ENCODE peak calls at places on chromosome 11, in six cellular contexts. B, S, N, J, A and H are unnamed samples. For H3K27me3, the result is how much of the 10 kb centered on the place peaks cover.

GRCh38 chr11:76962583-76963416 is 71.4 kb upstream of the B3GNT6 start:
- DNase-seq in B (no peak), S (peak), N (no peak), J (no peak), A (no peak), H (no peak)

GRCh38 chr11:12029738-12030363 is 21.4 kb upstream of the DKK3 start:
- DNase-seq in B (peak), S (peak), N (no peak), J (no peak), A (no peak), H (peak)

GRCh38 chr11:7252683-7253213 is 1.0 kb downstream of the SYT9 start:
- DNase-seq in B (no peak), S (no peak), N (no peak), J (no peak), A (no peak), H (no peak)

GRCh38 chr11:39571081-39571480 is 1888.4 kb downstream of the LRRC4C start:
- DNase-seq in B (no peak), S (no peak), N (no peak), J (no peak), A (no peak), H (no peak)

GRCh38 chr11:17385492-17385891 is 3.0 kb downstream of the KCNJ11 start:
- DNase-seq in B (no peak), S (no peak), N (no peak), J (no peak), A (no peak), H (no peak)

GRCh38 chr11:13174090-13174489 is 103.5 kb upstream of the BMAL1 start:
- DNase-seq in B (peak), S (no peak), N (peak), J (no peak), A (no peak), H (no peak)

GRCh38 chr11:66285250-66285947 is 3.5 kb downstream of the YIF1A start:
- DNase-seq in B (no peak), S (no peak), N (no peak), J (no peak), A (no peak), H (no peak)

GRCh38 chr11:1203505-1204271 is 19.2 kb upstream of the MUC5B start:
- DNase-seq in B (no peak), S (peak), N (no peak), J (no peak), A (no peak), H (no peak)

GRCh38 chr11:58024601-58025091 is 965 bp downstream of the OR9Q1 start:
- DNase-seq in B (peak), S (no peak), N (peak), J (no peak), A (no peak), H (no peak)

GRCh38 chr11:65355776-65356393 is 1.3 kb downstream of the TIGD3 start:
- DNase-seq in B (peak), S (no peak), N (no peak), J (peak), A (no peak), H (peak)

GRCh38 chr11:105189586-105189985 is 50.0 kb upstream of the CARD18 start:
- DNase-seq in B (no peak), S (no peak), N (no peak), J (no peak), A (no peak), H (peak)

GRCh38 chr11:10287766-10288165 is 6.3 kb downstream of the SBF2 start:
- DNase-seq in B (no peak), S (no peak), N (no peak), J (no peak), A (no peak), H (no peak)

GRCh38 chr11:57405271-57405890 is 14.9 kb upstream of the PRG2 start:
- DNase-seq in B (no peak), S (no peak), N (no peak), J (no peak), A (no peak), H (peak)

GRCh38 chr11:9651899-9652748 is 11.8 kb upstream of the SWAP70 start:
- DNase-seq in B (no peak), S (no peak), N (no peak), J (no peak), A (no peak), H (no peak)

GRCh38 chr11:134399293-134399654 is 12.8 kb downstream of the B3GAT1 start:
- DNase-seq in B (no peak), S (no peak), N (no peak), J (no peak), A (no peak), H (no peak)
- H3K27me3 ChIP-seq in B (under half), S (under half), N (under half), J (under half), A (under half), H (under half)

DNA sequence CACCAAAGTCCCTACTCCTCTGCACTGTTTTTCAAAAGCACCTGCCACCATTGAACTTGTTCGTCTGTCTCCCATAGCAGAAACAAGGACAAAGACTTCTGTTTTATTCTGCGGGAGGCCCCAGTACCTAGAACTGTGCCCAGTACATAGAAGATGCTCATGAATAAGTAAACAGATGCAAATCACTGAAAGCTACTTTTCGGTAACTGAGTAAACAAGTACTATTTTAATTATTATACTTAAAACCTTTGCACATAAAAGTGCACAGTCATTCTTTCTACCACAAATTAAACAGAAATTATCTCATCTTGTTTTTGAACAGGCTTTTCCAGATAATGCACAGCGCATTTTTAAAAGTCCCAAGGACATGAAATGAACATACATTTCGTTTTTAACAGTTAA is 3.8 kb downstream of the NAP1L4 start:
- DNase-seq in B (no peak), S (peak), N (peak), J (no peak), A (no peak), H (no peak)
- H3K4me3 ChIP-seq in B (no peak), S (peak), N (no peak), J (no peak), A (peak), H (no peak)

GRCh38 chr11:130442728-130443127 is 5.7 kb upstream of the ADAMTS15 start:
- DNase-seq in B (peak), S (no peak), N (peak), J (no peak), A (no peak), H (no peak)
- TF ChIP-seq CTCF in B (no peak), S (no peak), N (no peak), J (no peak), A (no peak), H (no peak)

GRCh38 chr11:2553198-2553597 is 108.4 kb downstream of the KCNQ1 start:
- DNase-seq in B (no peak), S (no peak), N (no peak), J (no peak), A (no peak), H (no peak)
- H3K27me3 ChIP-seq in B (half or more), S (under half), N (under half), J (under half), A (under half), H (under half)